ENCODE peak calls at places on chromosome 20, in ten cellular contexts. K, I, A, Z, W, S, F, M, G and P are unnamed samples.
A peak's percentile ranks its signal among the peaks of the same experiment; 100 is the strongest.

GRCh38 chr20:59574308-59574707 is 30.0 kb upstream of the PHACTR3 start:
- DNase-seq in F (no peak), I (no peak), K (no peak), G (no peak), W (no peak), Z (no peak), S (no peak), M (no peak), A (no peak), P (no peak)

GRCh38 chr20:10731190-10731955 is 57.6 kb upstream of the JAG1 start:
- DNase-seq in F (no peak), S (no peak), G (no peak), K (no peak), Z (no peak), W (no peak), M (no peak), I (no peak), A (no peak), P (no peak)

GRCh38 chr20:36180323-36180722 is 25.8 kb downstream of the EPB41L1 start:
- DNase-seq in F (no peak), M (no peak), W (no peak), K (no peak), I (no peak), S (no peak), G (no peak), Z (no peak), A (no peak), P (no peak)

GRCh38 chr20:53935353-53936084 is 134.9 kb downstream of the BCAS1 start:
- DNase-seq in S (no peak), I (no peak), W (no peak), F (no peak), M (no peak), K (no peak), G (no peak), A (no peak), Z (no peak), P (no peak)

GRCh38 chr20:63567382-63568169 is 6.5 kb downstream of the HELZ2 start:
- DNase-seq in W (no peak), G (peak; percentile 74), I (no peak), A (peak; percentile 52), S (no peak), F (no peak), K (no peak), Z (no peak), M (peak; percentile 86), P (peak; percentile 87)

GRCh38 chr20:46739441-46740213 is 30.2 kb downstream of the SLC2A10 start:
- DNase-seq in F (no peak), I (no peak), W (no peak), K (no peak), Z (no peak), M (no peak), S (no peak), A (no peak), G (no peak), P (no peak)

GRCh38 chr20:63553933-63554290 is at the start of gene FNDC11:
- DNase-seq in F (no peak), M (peak; percentile 69), K (no peak), I (peak; percentile 69), A (no peak), W (no peak), G (no peak), S (peak; percentile 43), Z (no peak), P (peak; percentile 76)

GRCh38 chr20:41316602-41317535 is 662 bp downstream of the ZHX3 start:
- DNase-seq in S (peak; percentile 86), M (peak; percentile 85), W (peak; percentile 89), F (peak; percentile 88), G (peak; percentile 91), K (peak; percentile 63), A (peak; percentile 77), I (peak; percentile 73), Z (peak; percentile 68), P (peak; percentile 85)

GRCh38 chr20:50701055-50701963 is 10.0 kb upstream of the RIPOR3 start:
- DNase-seq in K (no peak), S (no peak), F (no peak), M (no peak), A (no peak), G (no peak), I (no peak), W (no peak), Z (no peak), P (no peak)

GRCh38 chr20:58194176-58194796 is 34.2 kb downstream of the ANKRD60 start:
- DNase-seq in W (no peak), I (no peak), M (no peak), G (no peak), Z (no peak), K (no peak), A (no peak), S (no peak), F (no peak), P (no peak)

GRCh38 chr20:38406476-38406875 is 28.7 kb downstream of the SNHG17 start:
- DNase-seq in Z (no peak), M (no peak), A (no peak), K (no peak), W (no peak), I (no peak), G (no peak), S (no peak), F (no peak), P (peak; percentile 36)

GRCh38 chr20:56871691-56872090 is 242.6 kb downstream of the TFAP2C start:
- DNase-seq in I (no peak), A (no peak), G (no peak), W (no peak), M (no peak), Z (no peak), F (no peak), K (no peak), S (no peak), P (no peak)

GRCh38 chr20:56872620-56873458 is 243.7 kb downstream of the TFAP2C start:
- DNase-seq in F (no peak), Z (no peak), I (no peak), G (no peak), A (no peak), S (no peak), M (no peak), K (no peak), W (no peak), P (no peak)

GRCh38 chr20:56875803-56876202 is 246.7 kb downstream of the TFAP2C start:
- DNase-seq in I (no peak), K (no peak), G (no peak), W (no peak), A (no peak), M (no peak), Z (no peak), F (no peak), S (no peak), P (no peak)

GRCh38 chr20:56875052-56875663 is 246.1 kb downstream of the TFAP2C start:
- DNase-seq in S (peak; percentile 14), M (no peak), I (peak; percentile 59), F (no peak), Z (no peak), G (no peak), K (no peak), W (no peak), A (no peak), P (no peak)

GRCh38 chr20:56873836-56874235 is 244.7 kb downstream of the TFAP2C start:
- DNase-seq in I (no peak), K (no peak), S (no peak), W (no peak), F (no peak), M (no peak), Z (no peak), G (no peak), A (no peak), P (no peak)
- H3K4me1 ChIP-seq in I (no peaks in the 10 kb centered on the region), K (no peaks in the 10 kb centered on the region), S (no peaks in the 10 kb centered on the region), W (no peaks in the 10 kb centered on the region), F (no peaks in the 10 kb centered on the region), M (no peaks in the 10 kb centered on the region), Z (no peaks in the 10 kb centered on the region), G (no peaks in the 10 kb centered on the region), A (no peaks in the 10 kb centered on the region), P (no peaks in the 10 kb centered on the region)

GRCh38 chr20:52760791-52761190 is 211.4 kb upstream of the TSHZ2 start:
- DNase-seq in A (no peak), G (no peak), I (peak; percentile 34), M (no peak), W (no peak), F (no peak), K (no peak), Z (no peak), S (no peak), P (no peak)
- TF ChIP-seq CTCF in A (no peak), G (no peak), I (peak; percentile 43), M (no peak), W (no peak), F (no peak), K (no peak), Z (no peak), S (no peak), P (no peak)

GRCh38 chr20:48716541-48716940 is 111.3 kb downstream of the PREX1 start:
- DNase-seq in K (no peak), I (no peak), S (no peak), A (no peak), Z (no peak), F (no peak), G (no peak), M (no peak), W (no peak), P (no peak)
- H3K4me1 ChIP-seq in K (no peaks in the 10 kb centered on the region), I (no peaks in the 10 kb centered on the region), S (no peaks in the 10 kb centered on the region), A (no peaks in the 10 kb centered on the region), Z (no peaks in the 10 kb centered on the region), F (no peaks in the 10 kb centered on the region), G (no peaks in the 10 kb centered on the region), M (peaks cover 48% of the 10 kb centered on the region), W (no peaks in the 10 kb centered on the region), P (no peaks in the 10 kb centered on the region)

GRCh38 chr20:3777726-3778629 is 3.3 kb downstream of the SPEF1 start:
- DNase-seq in F (peak; percentile 77), M (peak; percentile 84), S (peak; percentile 66), K (no peak), W (peak; percentile 77), Z (no peak), G (peak; percentile 86), A (peak; percentile 67), I (peak; percentile 85), P (peak; percentile 70)
- TF ChIP-seq CTCF in F (no peak), M (peak; percentile 8), S (no peak), K (no peak), W (no peak), Z (no peak), G (no peak), A (no peak), I (no peak), P (no peak)

GRCh38 chr20:5580940-5581708 is 169.1 kb upstream of the SHLD1 start:
- DNase-seq in I (no peak), W (no peak), A (no peak), M (no peak), G (no peak), Z (no peak), K (no peak), F (no peak), S (no peak), P (no peak)
- H3K4me1 ChIP-seq in I (no peaks in the 10 kb centered on the region), W (no peaks in the 10 kb centered on the region), A (no peaks in the 10 kb centered on the region), M (peaks cover 4% of the 10 kb centered on the region), G (no peaks in the 10 kb centered on the region), Z (no peaks in the 10 kb centered on the region), K (no peaks in the 10 kb centered on the region), F (no peaks in the 10 kb centered on the region), S (no peaks in the 10 kb centered on the region), P (no peaks in the 10 kb centered on the region)